ENCODE peak calls at places on chromosomes 5 and 9, in nine cellular contexts. One of them, this sample, is unnamed.

GRCh38 chr5:179128976-179129375 is 68.8 kb downstream of the ZNF354C start:
- DNase-seq in AG09309: no peak
- DNase-seq in DMS53: no peak
- DNase-seq in activated effector memory CD4-positive, alpha-beta T cell treated with anti-CD3 and anti-CD28 coated beads, Interleukin-2, amount 50 U/mL, for 16 hours: peak
- DNase-seq in IMR-90: no peak
- DNase-seq in CD4-positive, alpha-beta T cell: no peak
- DNase-seq in fibroblast of mammary gland: no peak
- DNase-seq in bronchial epithelial cell: no peak
- DNase-seq in HT-29: no peak
- DNase-seq in this sample: no peak

GRCh38 chr5:117455236-117456233 is 880.9 kb upstream of the SEMA6A start:
- DNase-seq in AG09309: no peak
- DNase-seq in DMS53: peak
- DNase-seq in activated effector memory CD4-positive, alpha-beta T cell treated with anti-CD3 and anti-CD28 coated beads, Interleukin-2, amount 50 U/mL, for 16 hours: no peak
- DNase-seq in IMR-90: no peak
- DNase-seq in CD4-positive, alpha-beta T cell: no peak
- DNase-seq in fibroblast of mammary gland: no peak
- DNase-seq in bronchial epithelial cell: no peak
- DNase-seq in HT-29: peak
- DNase-seq in this sample: no peak

GRCh38 chr5:37495210-37495609 is 116.1 kb downstream of the WDR70 start:
- DNase-seq in AG09309: no peak
- DNase-seq in DMS53: peak
- DNase-seq in activated effector memory CD4-positive, alpha-beta T cell treated with anti-CD3 and anti-CD28 coated beads, Interleukin-2, amount 50 U/mL, for 16 hours: no peak
- DNase-seq in IMR-90: peak
- DNase-seq in CD4-positive, alpha-beta T cell: no peak
- DNase-seq in fibroblast of mammary gland: peak
- DNase-seq in bronchial epithelial cell: peak
- DNase-seq in HT-29: peak
- DNase-seq in this sample: no peak

GRCh38 chr5:75279324-75279723 is 42.6 kb upstream of the ANKRD31 start:
- DNase-seq in AG09309: no peak
- DNase-seq in DMS53: no peak
- DNase-seq in activated effector memory CD4-positive, alpha-beta T cell treated with anti-CD3 and anti-CD28 coated beads, Interleukin-2, amount 50 U/mL, for 16 hours: no peak
- DNase-seq in IMR-90: no peak
- DNase-seq in CD4-positive, alpha-beta T cell: no peak
- DNase-seq in fibroblast of mammary gland: no peak
- DNase-seq in bronchial epithelial cell: no peak
- DNase-seq in HT-29: no peak
- DNase-seq in this sample: no peak

GRCh38 chr5:168359820-168360460 is 68.5 kb downstream of the WWC1 start:
- DNase-seq in AG09309: no peak
- DNase-seq in DMS53: peak
- DNase-seq in activated effector memory CD4-positive, alpha-beta T cell treated with anti-CD3 and anti-CD28 coated beads, Interleukin-2, amount 50 U/mL, for 16 hours: no peak
- DNase-seq in IMR-90: no peak
- DNase-seq in CD4-positive, alpha-beta T cell: no peak
- DNase-seq in fibroblast of mammary gland: no peak
- DNase-seq in bronchial epithelial cell: peak
- DNase-seq in HT-29: peak
- DNase-seq in this sample: no peak

GRCh38 chr9:106479679-106480078 is 383.3 kb upstream of the ZNF462 start:
- DNase-seq in AG09309: no peak
- DNase-seq in DMS53: no peak
- DNase-seq in activated effector memory CD4-positive, alpha-beta T cell treated with anti-CD3 and anti-CD28 coated beads, Interleukin-2, amount 50 U/mL, for 16 hours: no peak
- DNase-seq in IMR-90: no peak
- DNase-seq in CD4-positive, alpha-beta T cell: no peak
- DNase-seq in fibroblast of mammary gland: peak
- DNase-seq in bronchial epithelial cell: peak
- DNase-seq in HT-29: no peak
- DNase-seq in this sample: no peak

GRCh38 chr5:138873096-138873885 is 1.8 kb downstream of the LRRTM2 start:
- DNase-seq in AG09309: no peak
- DNase-seq in DMS53: no peak
- DNase-seq in activated effector memory CD4-positive, alpha-beta T cell treated with anti-CD3 and anti-CD28 coated beads, Interleukin-2, amount 50 U/mL, for 16 hours: no peak
- DNase-seq in IMR-90: no peak
- DNase-seq in CD4-positive, alpha-beta T cell: no peak
- DNase-seq in fibroblast of mammary gland: no peak
- DNase-seq in bronchial epithelial cell: no peak
- DNase-seq in HT-29: no peak
- DNase-seq in this sample: no peak

GRCh38 chr9:125994066-125994943 is 247.1 kb downstream of the PBX3 start:
- DNase-seq in AG09309: no peak
- DNase-seq in DMS53: no peak
- DNase-seq in activated effector memory CD4-positive, alpha-beta T cell treated with anti-CD3 and anti-CD28 coated beads, Interleukin-2, amount 50 U/mL, for 16 hours: peak
- DNase-seq in IMR-90: no peak
- DNase-seq in CD4-positive, alpha-beta T cell: no peak
- DNase-seq in fibroblast of mammary gland: no peak
- DNase-seq in bronchial epithelial cell: no peak
- DNase-seq in HT-29: no peak
- DNase-seq in this sample: no peak

GRCh38 chr9:133844876-133845658 is 106.9 kb upstream of the SARDH start:
- DNase-seq in AG09309: no peak
- DNase-seq in DMS53: no peak
- DNase-seq in activated effector memory CD4-positive, alpha-beta T cell treated with anti-CD3 and anti-CD28 coated beads, Interleukin-2, amount 50 U/mL, for 16 hours: no peak
- DNase-seq in IMR-90: peak
- DNase-seq in CD4-positive, alpha-beta T cell: no peak
- DNase-seq in fibroblast of mammary gland: peak
- DNase-seq in bronchial epithelial cell: no peak
- DNase-seq in HT-29: no peak
- DNase-seq in this sample: peak

GRCh38 chr5:153782589-153783238 is 256.0 kb downstream of the FAM114A2 start:
- DNase-seq in AG09309: no peak
- DNase-seq in DMS53: no peak
- DNase-seq in activated effector memory CD4-positive, alpha-beta T cell treated with anti-CD3 and anti-CD28 coated beads, Interleukin-2, amount 50 U/mL, for 16 hours: no peak
- DNase-seq in IMR-90: peak
- DNase-seq in CD4-positive, alpha-beta T cell: no peak
- DNase-seq in fibroblast of mammary gland: no peak
- DNase-seq in bronchial epithelial cell: peak
- DNase-seq in HT-29: no peak
- DNase-seq in this sample: peak

GRCh38 chr9:13719981-13720380 is 440.5 kb upstream of the MPDZ start:
- DNase-seq in AG09309: no peak
- DNase-seq in DMS53: no peak
- DNase-seq in activated effector memory CD4-positive, alpha-beta T cell treated with anti-CD3 and anti-CD28 coated beads, Interleukin-2, amount 50 U/mL, for 16 hours: no peak
- DNase-seq in IMR-90: peak
- DNase-seq in CD4-positive, alpha-beta T cell: no peak
- DNase-seq in fibroblast of mammary gland: peak
- DNase-seq in bronchial epithelial cell: peak
- DNase-seq in HT-29: no peak
- DNase-seq in this sample: no peak

GRCh38 chr9:110308504-110309109 is 29.1 kb downstream of the TXNDC8 start:
- DNase-seq in AG09309: no peak
- DNase-seq in DMS53: no peak
- DNase-seq in activated effector memory CD4-positive, alpha-beta T cell treated with anti-CD3 and anti-CD28 coated beads, Interleukin-2, amount 50 U/mL, for 16 hours: no peak
- DNase-seq in IMR-90: no peak
- DNase-seq in CD4-positive, alpha-beta T cell: no peak
- DNase-seq in fibroblast of mammary gland: no peak
- DNase-seq in bronchial epithelial cell: no peak
- DNase-seq in HT-29: no peak
- DNase-seq in this sample: no peak

GRCh38 chr5:143400541-143401252 is 2.8 kb downstream of the NR3C1 start:
- DNase-seq in AG09309: no peak
- DNase-seq in DMS53: no peak
- DNase-seq in activated effector memory CD4-positive, alpha-beta T cell treated with anti-CD3 and anti-CD28 coated beads, Interleukin-2, amount 50 U/mL, for 16 hours: peak
- DNase-seq in IMR-90: peak
- DNase-seq in CD4-positive, alpha-beta T cell: no peak
- DNase-seq in fibroblast of mammary gland: peak
- DNase-seq in bronchial epithelial cell: peak
- DNase-seq in HT-29: no peak
- DNase-seq in this sample: no peak

GRCh38 chr9:27528886-27529315 is 713 bp downstream of the MOB3B start:
- DNase-seq in AG09309: no peak
- DNase-seq in DMS53: peak
- DNase-seq in activated effector memory CD4-positive, alpha-beta T cell treated with anti-CD3 and anti-CD28 coated beads, Interleukin-2, amount 50 U/mL, for 16 hours: peak
- DNase-seq in IMR-90: no peak
- DNase-seq in CD4-positive, alpha-beta T cell: peak
- DNase-seq in fibroblast of mammary gland: no peak
- DNase-seq in bronchial epithelial cell: peak
- DNase-seq in HT-29: peak
- DNase-seq in this sample: no peak

GRCh38 chr5:52441768-52442167 is 345.9 kb upstream of the ITGA1 start:
- DNase-seq in AG09309: no peak
- DNase-seq in DMS53: no peak
- DNase-seq in activated effector memory CD4-positive, alpha-beta T cell treated with anti-CD3 and anti-CD28 coated beads, Interleukin-2, amount 50 U/mL, for 16 hours: no peak
- DNase-seq in IMR-90: no peak
- DNase-seq in CD4-positive, alpha-beta T cell: no peak
- DNase-seq in fibroblast of mammary gland: no peak
- DNase-seq in bronchial epithelial cell: no peak
- DNase-seq in HT-29: no peak
- DNase-seq in this sample: no peak

GRCh38 chr5:69498384-69498783 is 5.8 kb downstream of the OCLN start:
- DNase-seq in AG09309: no peak
- DNase-seq in DMS53: peak
- DNase-seq in activated effector memory CD4-positive, alpha-beta T cell treated with anti-CD3 and anti-CD28 coated beads, Interleukin-2, amount 50 U/mL, for 16 hours: no peak
- DNase-seq in IMR-90: no peak
- DNase-seq in CD4-positive, alpha-beta T cell: no peak
- DNase-seq in fibroblast of mammary gland: no peak
- DNase-seq in bronchial epithelial cell: peak
- DNase-seq in HT-29: no peak
- DNase-seq in this sample: no peak

GRCh38 chr9:90331826-90332575 is 310.6 kb downstream of the DIRAS2 start:
- DNase-seq in AG09309: peak
- DNase-seq in DMS53: no peak
- DNase-seq in activated effector memory CD4-positive, alpha-beta T cell treated with anti-CD3 and anti-CD28 coated beads, Interleukin-2, amount 50 U/mL, for 16 hours: no peak
- DNase-seq in IMR-90: peak
- DNase-seq in CD4-positive, alpha-beta T cell: no peak
- DNase-seq in fibroblast of mammary gland: peak
- DNase-seq in bronchial epithelial cell: peak
- DNase-seq in HT-29: no peak
- DNase-seq in this sample: no peak

GRCh38 chr5:111077678-111078077 is 6.2 kb downstream of the TSLP start:
- DNase-seq in AG09309: no peak
- DNase-seq in DMS53: no peak
- DNase-seq in activated effector memory CD4-positive, alpha-beta T cell treated with anti-CD3 and anti-CD28 coated beads, Interleukin-2, amount 50 U/mL, for 16 hours: no peak
- DNase-seq in IMR-90: no peak
- DNase-seq in CD4-positive, alpha-beta T cell: no peak
- DNase-seq in fibroblast of mammary gland: no peak
- DNase-seq in bronchial epithelial cell: no peak
- DNase-seq in HT-29: no peak
- DNase-seq in this sample: no peak

GRCh38 chr9:29213374-29214161 is 1640.3 kb upstream of the C9orf72 start:
- DNase-seq in AG09309: no peak
- DNase-seq in DMS53: peak
- DNase-seq in activated effector memory CD4-positive, alpha-beta T cell treated with anti-CD3 and anti-CD28 coated beads, Interleukin-2, amount 50 U/mL, for 16 hours: no peak
- DNase-seq in IMR-90: no peak
- DNase-seq in CD4-positive, alpha-beta T cell: no peak
- DNase-seq in fibroblast of mammary gland: no peak
- DNase-seq in bronchial epithelial cell: no peak
- DNase-seq in HT-29: no peak
- DNase-seq in this sample: no peak

GRCh38 chr5:10338996-10339903 is 14.2 kb upstream of the MARCHF6 start:
- DNase-seq in AG09309: no peak
- DNase-seq in DMS53: no peak
- DNase-seq in activated effector memory CD4-positive, alpha-beta T cell treated with anti-CD3 and anti-CD28 coated beads, Interleukin-2, amount 50 U/mL, for 16 hours: no peak
- DNase-seq in IMR-90: no peak
- DNase-seq in CD4-positive, alpha-beta T cell: no peak
- DNase-seq in fibroblast of mammary gland: no peak
- DNase-seq in bronchial epithelial cell: no peak
- DNase-seq in HT-29: no peak
- DNase-seq in this sample: no peak

GRCh38 chr9:90778746-90779145 is 22.9 kb upstream of the SYK start:
- DNase-seq in AG09309: no peak
- DNase-seq in DMS53: peak
- DNase-seq in activated effector memory CD4-positive, alpha-beta T cell treated with anti-CD3 and anti-CD28 coated beads, Interleukin-2, amount 50 U/mL, for 16 hours: no peak
- DNase-seq in IMR-90: no peak
- DNase-seq in CD4-positive, alpha-beta T cell: no peak
- DNase-seq in fibroblast of mammary gland: no peak
- DNase-seq in bronchial epithelial cell: no peak
- DNase-seq in HT-29: no peak
- DNase-seq in this sample: no peak

GRCh38 chr5:33713087-33713486 is 178.7 kb downstream of the ADAMTS12 start:
- DNase-seq in AG09309: no peak
- DNase-seq in DMS53: no peak
- DNase-seq in activated effector memory CD4-positive, alpha-beta T cell treated with anti-CD3 and anti-CD28 coated beads, Interleukin-2, amount 50 U/mL, for 16 hours: no peak
- DNase-seq in IMR-90: no peak
- DNase-seq in CD4-positive, alpha-beta T cell: no peak
- DNase-seq in fibroblast of mammary gland: no peak
- DNase-seq in bronchial epithelial cell: no peak
- DNase-seq in HT-29: no peak
- DNase-seq in this sample: no peak

GRCh38 chr9:126347911-126348760 is 21.5 kb downstream of the MVB12B start:
- DNase-seq in AG09309: no peak
- DNase-seq in DMS53: no peak
- DNase-seq in activated effector memory CD4-positive, alpha-beta T cell treated with anti-CD3 and anti-CD28 coated beads, Interleukin-2, amount 50 U/mL, for 16 hours: no peak
- DNase-seq in IMR-90: no peak
- DNase-seq in CD4-positive, alpha-beta T cell: no peak
- DNase-seq in fibroblast of mammary gland: no peak
- DNase-seq in bronchial epithelial cell: no peak
- DNase-seq in HT-29: no peak
- DNase-seq in this sample: no peak